ENCODE peak calls at places on chromosomes 4 and X, in six cellular contexts. M is CD4-positive, alpha-beta T cell; T is right lobe of liver; I is neural crest cell; R is foreskin fibroblast; B is endothelial cell of umbilical vein. Y is an unnamed sample.

GRCh38 chr4:9925750-9926439 is 95.4 kb downstream of the SLC2A9 start:
- DNase-seq in R (no peak), I (no peak), M (no peak), T (no peak), B (no peak), Y (no peak)

GRCh38 chrX:80022363-80023031 is 7.9 kb downstream of the TBX22 start:
- DNase-seq in B (no peak), I (no peak), R (no peak), M (no peak), T (no peak), Y (no peak)

GRCh38 chr4:5399790-5400421 is 308.5 kb downstream of the EVC2 start:
- DNase-seq in I (peak), M (no peak), R (peak), B (peak), T (no peak), Y (peak)

GRCh38 chr4:3320361-3321023 is 27.7 kb downstream of the RGS12 start:
- DNase-seq in R (no peak), B (no peak), I (no peak), M (no peak), T (peak), Y (no peak)

GRCh38 chr4:60637976-60638375 is 562.1 kb upstream of the ADGRL3 start:
- DNase-seq in T (no peak), R (no peak), B (no peak), M (no peak), I (no peak), Y (no peak)

GRCh38 chr4:105092356-105092755 is 54.3 kb upstream of the TET2 start:
- DNase-seq in M (no peak), B (peak), R (peak), T (no peak), I (no peak), Y (no peak)

GRCh38 chrX:74383611-74384010 is 37.7 kb upstream of the SLC16A2 start:
- DNase-seq in M (no peak), T (peak), R (peak), B (peak), I (peak), Y (peak)

GRCh38 chrX:56797966-56798711 is 69.1 kb downstream of the NBDY start:
- DNase-seq in B (no peak), M (no peak), R (peak), I (no peak), T (peak), Y (no peak)

GRCh38 chr4:73414936-73415271 is 10.8 kb downstream of the ALB start:
- DNase-seq in T (no peak), I (no peak), B (no peak), R (no peak), M (no peak), Y (no peak)

GRCh38 chr4:72842323-72842722 is 227.2 kb downstream of the COX18 start:
- DNase-seq in M (no peak), I (no peak), R (no peak), T (no peak), B (no peak), Y (no peak)

GRCh38 chrX:105646592-105647372 is 175.6 kb upstream of the NRK start:
- DNase-seq in B (no peak), M (no peak), I (no peak), R (no peak), T (no peak), Y (no peak)

GRCh38 chr4:80566203-80566872 is 230.8 kb downstream of the CFAP299 start:
- DNase-seq in I (no peak), B (no peak), T (no peak), M (no peak), R (peak), Y (no peak)

GRCh38 chrX:23803931-23804381 is 21.0 kb downstream of the SAT1 start:
- DNase-seq in R (peak), M (no peak), T (peak), B (peak), I (no peak), Y (no peak)

GRCh38 chr4:38958453-38958852 is 73.8 kb downstream of the TMEM156 start:
- DNase-seq in R (peak), I (no peak), B (no peak), M (no peak), T (no peak), Y (no peak)

GRCh38 chr4:142615324-142615665 is 230.8 kb downstream of the INPP4B start:
- DNase-seq in B (no peak), R (peak), M (no peak), T (no peak), I (no peak), Y (no peak)

GRCh38 chr4:16858275-16858752 is 40.1 kb downstream of the LDB2 start:
- DNase-seq in M (no peak), T (no peak), B (peak), I (no peak), R (no peak), Y (no peak)

GRCh38 chr4:14345356-14345775 is 656.9 kb upstream of the CPEB2 start:
- DNase-seq in M (no peak), R (peak), T (no peak), I (no peak), B (no peak), Y (no peak)

GRCh38 chr4:88219099-88219498 is 60.7 kb upstream of the ABCG2 start:
- DNase-seq in T (no peak), R (peak), M (no peak), I (no peak), B (peak), Y (peak)

GRCh38 chr4:24763631-24764302 is 31.6 kb upstream of the SOD3 start:
- DNase-seq in R (peak), M (no peak), I (no peak), B (no peak), T (no peak), Y (no peak)

GRCh38 chrX:121987163-121987562 is 939.8 kb downstream of the GLUD2 start:
- DNase-seq in T (no peak), R (peak), I (no peak), B (no peak), M (no peak), Y (no peak)

GRCh38 chrX:135194684-135195083 is 23.5 kb upstream of the CT55 start:
- DNase-seq in T (no peak), B (no peak), M (no peak), I (no peak), R (no peak), Y (no peak)

GRCh38 chrX:130393451-130394074 is 8.1 kb upstream of the GPR119 start:
- DNase-seq in T (peak), R (peak), I (peak), M (no peak), B (peak), Y (no peak)

GRCh38 chrX:71210829-71211228 is 12.2 kb upstream of the GJB1 start:
- DNase-seq in B (no peak), M (no peak), T (no peak), I (no peak), R (peak), Y (no peak)

GRCh38 chr4:105992641-105993305 is 97.5 kb downstream of the NPNT start:
- DNase-seq in M (no peak), R (no peak), I (no peak), B (no peak), T (no peak), Y (no peak)

GRCh38 chr4:140250989-140251552 is 97.1 kb upstream of the MAML3 start:
- DNase-seq in I (no peak), R (no peak), T (no peak), B (no peak), M (no peak), Y (no peak)

GRCh38 chrX:11724122-11725017 is 33.7 kb upstream of the MSL3 start:
- DNase-seq in M (no peak), B (peak), R (peak), T (no peak), I (no peak), Y (peak)

GRCh38 chr4:32475710-32476109 is 1755.5 kb downstream of the PCDH7 start:
- DNase-seq in T (peak), I (no peak), M (no peak), R (no peak), B (no peak), Y (no peak)

GRCh38 chrX:71107762-71108360 is 1.3 kb upstream of the CXorf65 start:
- DNase-seq in R (peak), I (no peak), B (no peak), T (no peak), M (no peak), Y (no peak)

GRCh38 chr4:105305019-105305836 is 158.6 kb downstream of the TET2 start:
- DNase-seq in M (no peak), T (no peak), R (no peak), B (no peak), I (no peak), Y (no peak)

GRCh38 chrX:53494427-53494826 is 60.3 kb upstream of the HSD17B10 start:
- DNase-seq in I (no peak), T (no peak), M (no peak), B (no peak), R (peak), Y (no peak)

DNA sequence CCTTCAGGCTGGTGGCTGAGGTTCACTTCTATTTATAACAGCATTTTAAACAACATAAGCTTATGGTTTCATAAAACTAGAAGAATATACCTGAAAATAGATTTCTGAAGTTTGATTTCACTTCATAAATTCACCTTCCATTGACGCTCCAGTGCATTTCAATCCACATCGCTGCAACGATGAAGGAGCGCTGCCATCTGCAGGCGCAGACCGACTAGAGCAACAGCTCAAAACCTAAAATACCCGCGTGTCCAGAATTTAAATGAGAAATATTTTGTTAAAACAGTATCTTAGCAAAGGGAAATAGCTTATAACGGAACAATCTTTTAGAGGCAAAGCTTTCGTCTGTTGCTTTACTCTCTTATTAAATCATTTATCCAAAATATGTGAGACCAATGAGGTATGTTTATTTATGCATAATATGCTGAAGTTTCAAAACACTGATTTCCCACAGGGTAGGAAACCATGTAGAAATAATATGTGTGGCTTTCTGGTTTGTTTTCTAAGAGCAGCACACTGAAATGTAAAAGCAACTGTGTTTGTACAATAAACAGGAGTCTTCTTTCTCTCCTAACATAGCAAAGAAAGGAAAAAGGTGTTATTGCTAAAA is 816.4 kb upstream of the FRG1 start:
- DNase-seq in I (peak), M (no peak), B (no peak), R (peak), T (no peak), Y (no peak)
- TF ChIP-seq CTCF in I (peak), M (no peak), B (no peak), R (peak), T (peak), Y (no peak)

DNA sequence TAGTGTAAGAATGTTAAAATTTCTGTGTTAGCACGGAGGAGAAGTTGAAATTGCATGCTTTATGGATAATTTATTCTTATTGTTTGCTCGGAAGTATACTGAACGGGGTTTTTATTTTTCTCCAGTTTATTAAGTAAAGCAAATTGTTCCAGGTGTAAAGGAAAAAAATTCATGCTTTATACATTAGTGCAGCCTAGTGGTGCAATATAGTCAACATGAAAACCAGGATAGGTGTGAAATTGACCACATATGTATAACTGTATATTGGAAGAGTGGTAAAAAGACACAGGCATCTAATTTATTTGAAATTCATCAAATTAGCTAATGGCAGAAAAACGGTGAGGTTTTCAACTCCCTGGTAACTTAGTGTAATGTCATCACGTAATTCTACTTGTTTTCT is 959 bp downstream of the BRS3 start:
- DNase-seq in M (no peak), R (no peak), T (no peak), B (no peak), I (no peak), Y (no peak)
- TF ChIP-seq CTCF in M (no peak), R (no peak), T (no peak), B (no peak), I (no peak), Y (no peak)

DNA sequence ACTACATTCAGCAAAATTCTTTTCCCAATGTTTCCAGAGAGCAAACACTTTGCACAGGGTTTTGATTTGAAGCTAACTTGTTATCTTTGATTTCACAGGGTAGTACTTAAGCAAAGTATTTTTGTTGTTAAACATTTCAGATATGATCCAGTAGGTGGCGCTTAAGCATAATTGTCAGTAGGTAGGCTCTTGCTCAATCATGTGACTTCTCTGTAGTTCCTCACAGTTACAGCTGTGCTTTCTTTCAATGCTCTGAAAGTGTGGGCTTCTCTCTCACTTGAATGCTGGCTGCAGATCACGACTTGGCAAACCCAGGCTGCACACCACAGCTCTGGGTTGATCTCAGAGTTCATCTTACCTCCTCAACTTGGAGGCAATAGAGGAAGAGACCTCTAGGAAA is 1016.5 kb downstream of the SH3BGRL start:
- DNase-seq in T (no peak), B (no peak), I (no peak), R (no peak), M (no peak), Y (peak)
- TF ChIP-seq CTCF in T (peak), B (no peak), I (peak), R (no peak), M (no peak), Y (peak)

DNA sequence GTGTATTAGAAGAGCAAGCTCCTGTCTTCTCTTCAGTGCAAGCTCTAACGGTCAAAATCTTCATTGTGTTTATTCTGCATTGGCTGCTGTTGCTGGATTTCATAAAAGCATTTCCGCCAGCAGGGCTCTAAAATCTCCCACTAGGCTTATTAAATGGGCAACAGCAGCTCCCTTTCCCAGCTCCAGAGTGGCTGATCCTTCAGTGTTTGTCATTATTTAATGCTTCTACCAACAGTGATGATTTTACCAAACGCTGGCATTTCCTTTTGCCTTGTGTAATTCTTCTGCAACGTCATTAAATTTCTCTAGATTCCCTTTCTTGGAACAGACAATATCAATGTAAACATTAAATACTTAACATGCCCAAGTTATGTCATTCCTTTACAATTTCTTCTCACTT is 20.1 kb downstream of the SLC7A11 start:
- DNase-seq in R (peak), I (no peak), M (no peak), T (no peak), B (peak), Y (no peak)
- TF ChIP-seq CTCF in R (no peak), I (no peak), M (no peak), T (no peak), B (peak), Y (no peak)

GRCh38 chr4:54440394-54441223 is 211.5 kb downstream of the PDGFRA start:
- DNase-seq in B (peak), M (no peak), I (peak), T (no peak), R (peak), Y (peak)
- TF ChIP-seq CTCF in B (peak), M (no peak), I (peak), T (peak), R (peak), Y (peak)

DNA sequence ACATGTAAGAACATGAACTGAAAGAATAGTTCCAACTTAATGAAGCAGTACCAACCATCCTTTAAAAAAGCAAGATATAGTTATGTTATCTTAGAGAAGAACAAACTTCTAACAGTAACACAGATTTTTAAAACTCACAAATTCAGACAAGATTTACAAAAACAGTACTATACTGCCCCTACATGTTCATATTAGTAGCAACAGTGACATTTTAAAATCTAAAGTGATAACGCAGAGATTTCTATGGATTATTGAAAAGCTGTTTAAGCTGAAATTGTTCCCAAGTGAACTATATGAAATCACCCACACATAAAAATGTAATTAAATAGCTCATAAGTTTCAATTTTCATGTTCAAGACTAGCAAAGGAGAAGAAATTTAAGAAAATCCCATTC is 166.0 kb downstream of the FBXW7 start:
- DNase-seq in B (peak), I (no peak), R (peak), M (no peak), T (no peak), Y (no peak)
- TF ChIP-seq CTCF in B (peak), I (peak), R (peak), M (peak), T (peak), Y (no peak)

Y was measured in GM10248.